ENCODE peak calls at places on chromosomes 16 and 17, in seven cellular contexts. K is AG04450; N is ovary; F is HS-5; E is activated T-cell treated with anti-CD3 and anti-CD28 coated beads, Interleukin-2, amount 50 U/mL, for 72 hours; V is bronchial epithelial cell; X is kidney epithelial cell. C is an unnamed sample.

GRCh38 chr17:41563607-41564006 is 8.3 kb downstream of the KRT9 start:
- DNase-seq in K (no peak), N (no peak), F (no peak), E (no peak), V (no peak), X (no peak), C (no peak)

GRCh38 chr16:71327720-71328119 is 30.8 kb upstream of the CALB2 start:
- DNase-seq in K (no peak), N (no peak), F (no peak), E (no peak), V (peak), X (no peak), C (no peak)

GRCh38 chr16:53503270-53503911 is 382 bp upstream of the AKTIP start:
- DNase-seq in K (peak), N (peak), F (peak), E (peak), V (peak), X (peak), C (peak)

GRCh38 chr17:42281571-42282096 is 5.4 kb upstream of the STAT5B start:
- DNase-seq in K (no peak), N (peak), F (no peak), E (no peak), V (no peak), X (no peak), C (no peak)

GRCh38 chr16:27083861-27084261 is 17.1 kb downstream of the C16orf82 start:
- DNase-seq in K (no peak), N (no peak), F (no peak), E (no peak), V (no peak), X (no peak), C (no peak)

GRCh38 chr16:11913425-11914079 is 2.2 kb downstream of the GSPT1 start:
- DNase-seq in K (no peak), N (no peak), F (no peak), E (peak), V (peak), X (no peak), C (no peak)

GRCh38 chr17:77049440-77049839 is 91.3 kb upstream of the SEC14L1 start:
- DNase-seq in K (no peak), N (no peak), F (no peak), E (no peak), V (peak), X (no peak), C (no peak)

GRCh38 chr17:76036497-76037380 is 9.6 kb upstream of the EVPL start:
- DNase-seq in K (no peak), N (peak), F (no peak), E (no peak), V (no peak), X (no peak), C (no peak)

GRCh38 chr16:81908466-81909230 is 102.6 kb downstream of the SDR42E1 start:
- DNase-seq in K (no peak), N (no peak), F (no peak), E (no peak), V (peak), X (no peak), C (no peak)

GRCh38 chr16:84922351-84923135 is 88.8 kb downstream of the ZDHHC7 start:
- DNase-seq in K (no peak), N (peak), F (no peak), E (no peak), V (no peak), X (no peak), C (no peak)

GRCh38 chr17:9842057-9842758 is 16.5 kb downstream of the GLP2R start:
- DNase-seq in K (no peak), N (peak), F (no peak), E (no peak), V (no peak), X (no peak), C (peak)

GRCh38 chr16:19858006-19858653 is 26.5 kb downstream of the GPRC5B start:
- DNase-seq in K (no peak), N (no peak), F (no peak), E (no peak), V (no peak), X (no peak), C (no peak)

GRCh38 chr16:4048481-4048880 is 67.8 kb downstream of the ADCY9 start:
- DNase-seq in K (no peak), N (no peak), F (no peak), E (no peak), V (no peak), X (no peak), C (no peak)

GRCh38 chr17:42310281-42311156 is 22.2 kb downstream of the STAT5A start:
- DNase-seq in K (no peak), N (peak), F (no peak), E (no peak), V (no peak), X (no peak), C (no peak)

GRCh38 chr16:88264641-88265285 is 118.0 kb upstream of the ZNF469 start:
- DNase-seq in K (peak), N (peak), F (peak), E (peak), V (peak), X (peak), C (peak)

GRCh38 chr17:1628856-1629646 is 417 bp upstream of the SLC43A2 start:
- DNase-seq in K (peak), N (peak), F (peak), E (peak), V (peak), X (no peak), C (peak)

GRCh38 chr16:3023415-3023668 is 400 bp downstream of the HCFC1R1 start:
- DNase-seq in K (no peak), N (no peak), F (peak), E (peak), V (peak), X (no peak), C (no peak)

GRCh38 chr17:44002141-44002848 is 2.1 kb upstream of the NAGS start:
- DNase-seq in K (peak), N (no peak), F (peak), E (no peak), V (peak), X (peak), C (no peak)

GRCh38 chr17:50564916-50565315 is 4.4 kb downstream of the CACNA1G start:
- DNase-seq in K (no peak), N (peak), F (no peak), E (no peak), V (no peak), X (no peak), C (no peak)

GRCh38 chr17:7235693-7236665 is 1.7 kb upstream of the DVL2 start:
- DNase-seq in K (no peak), N (no peak), F (no peak), E (no peak), V (peak), X (no peak), C (no peak)

GRCh38 chr16:27332105-27332504 is 18.3 kb downstream of the IL4R start:
- DNase-seq in K (no peak), N (no peak), F (no peak), E (no peak), V (no peak), X (no peak), C (no peak)

GRCh38 chr17:77388384-77389306 is 247.9 kb downstream of the SEC14L1 start:
- DNase-seq in K (no peak), N (peak), F (no peak), E (no peak), V (no peak), X (no peak), C (no peak)

GRCh38 chr16:9469512-9469911 is 378.1 kb downstream of the HAPSTR1 start:
- DNase-seq in K (no peak), N (no peak), F (peak), E (no peak), V (peak), X (peak), C (peak)

GRCh38 chr16:7755347-7755746 is 422.7 kb downstream of the RBFOX1 start:
- DNase-seq in K (no peak), N (no peak), F (no peak), E (no peak), V (no peak), X (no peak), C (no peak)

GRCh38 chr16:64196444-64196843 is 925.4 kb downstream of the CDH11 start:
- DNase-seq in K (peak), N (no peak), F (peak), E (no peak), V (no peak), X (no peak), C (no peak)

GRCh38 chr16:3800019-3800418 is 80.5 kb downstream of the CREBBP start:
- DNase-seq in K (no peak), N (no peak), F (no peak), E (no peak), V (no peak), X (no peak), C (no peak)

GRCh38 chr17:48101012-48101720 is at the start of gene CBX1:
- DNase-seq in K (peak), N (peak), F (peak), E (peak), V (peak), X (peak), C (peak)

GRCh38 chr16:49061315-49061714 is 220.3 kb downstream of the CBLN1 start:
- DNase-seq in K (no peak), N (no peak), F (no peak), E (no peak), V (no peak), X (no peak), C (no peak)

GRCh38 chr16:75083826-75084225 is 32.8 kb downstream of the LDHD start:
- DNase-seq in K (no peak), N (no peak), F (no peak), E (no peak), V (no peak), X (no peak), C (no peak)

GRCh38 chr16:69338557-69339288 is 641 bp downstream of the COG8 start:
- DNase-seq in K (no peak), N (no peak), F (no peak), E (no peak), V (no peak), X (no peak), C (no peak)

GRCh38 chr16:3508736-3509135 is 7.9 kb downstream of the CLUAP1 start:
- DNase-seq in K (no peak), N (peak), F (no peak), E (no peak), V (no peak), X (no peak), C (no peak)

GRCh38 chr17:62671553-62671952 is 44.1 kb downstream of the MRC2 start:
- DNase-seq in K (no peak), N (no peak), F (no peak), E (no peak), V (peak), X (no peak), C (no peak)

GRCh38 chr16:10761388-10761787 is 17.7 kb downstream of the NUBP1 start:
- DNase-seq in K (no peak), N (no peak), F (no peak), E (no peak), V (no peak), X (no peak), C (no peak)

GRCh38 chr16:89136931-89137330 is 34.6 kb upstream of the CDH15 start:
- DNase-seq in K (no peak), N (peak), F (no peak), E (no peak), V (no peak), X (no peak), C (no peak)

GRCh38 chr17:81930142-81931125 is 2.9 kb upstream of the MAFG start:
- DNase-seq in K (no peak), N (peak), F (no peak), E (no peak), V (no peak), X (no peak), C (no peak)

GRCh38 chr17:28657756-28658155 is 4.0 kb downstream of the SDF2 start:
- DNase-seq in K (no peak), N (no peak), F (no peak), E (no peak), V (peak), X (no peak), C (no peak)